ENCODE peak calls at places on chromosomes 16 and 17, in four cellular contexts. One of them, this sample, is unnamed.

GRCh38 chr17:50728881-50729765 is 9.7 kb downstream of the LUC7L3 start:
- DNase-seq in AG09309: no peak
- DNase-seq in fibroblast of the aortic adventitia: no peak
- DNase-seq in vagina: no peak
- DNase-seq in this sample: no peak

GRCh38 chr17:63601439-63602371 is 1.0 kb downstream of the TACO1 start:
- DNase-seq in fibroblast of the aortic adventitia: peak
- DNase-seq in vagina: no peak
- DNase-seq in AG09309: no peak
- DNase-seq in this sample: no peak

GRCh38 chr17:740240-741055 is 8.1 kb downstream of the TLCD3A start:
- DNase-seq in AG09309: no peak
- DNase-seq in fibroblast of the aortic adventitia: no peak
- DNase-seq in vagina: no peak
- DNase-seq in this sample: no peak

GRCh38 chr17:47077576-47077975 is 98.5 kb upstream of the RPRML start:
- DNase-seq in fibroblast of the aortic adventitia: no peak
- DNase-seq in AG09309: no peak
- DNase-seq in vagina: no peak
- DNase-seq in this sample: no peak

GRCh38 chr17:39547713-39548478 is 59.8 kb downstream of the NEUROD2 start:
- DNase-seq in vagina: no peak
- DNase-seq in AG09309: no peak
- DNase-seq in fibroblast of the aortic adventitia: peak
- DNase-seq in this sample: no peak

GRCh38 chr16:82881517-82881916 is 254.7 kb downstream of the CDH13 start:
- DNase-seq in vagina: no peak
- DNase-seq in fibroblast of the aortic adventitia: no peak
- DNase-seq in AG09309: no peak
- DNase-seq in this sample: no peak

GRCh38 chr16:17887963-17888362 is 417.2 kb upstream of the XYLT1 start:
- DNase-seq in fibroblast of the aortic adventitia: no peak
- DNase-seq in AG09309: no peak
- DNase-seq in vagina: no peak
- DNase-seq in this sample: no peak

GRCh38 chr17:27650836-27651235 is 19.8 kb downstream of the LGALS9 start:
- DNase-seq in AG09309: no peak
- DNase-seq in fibroblast of the aortic adventitia: no peak
- DNase-seq in vagina: no peak
- DNase-seq in this sample: no peak

DNA sequence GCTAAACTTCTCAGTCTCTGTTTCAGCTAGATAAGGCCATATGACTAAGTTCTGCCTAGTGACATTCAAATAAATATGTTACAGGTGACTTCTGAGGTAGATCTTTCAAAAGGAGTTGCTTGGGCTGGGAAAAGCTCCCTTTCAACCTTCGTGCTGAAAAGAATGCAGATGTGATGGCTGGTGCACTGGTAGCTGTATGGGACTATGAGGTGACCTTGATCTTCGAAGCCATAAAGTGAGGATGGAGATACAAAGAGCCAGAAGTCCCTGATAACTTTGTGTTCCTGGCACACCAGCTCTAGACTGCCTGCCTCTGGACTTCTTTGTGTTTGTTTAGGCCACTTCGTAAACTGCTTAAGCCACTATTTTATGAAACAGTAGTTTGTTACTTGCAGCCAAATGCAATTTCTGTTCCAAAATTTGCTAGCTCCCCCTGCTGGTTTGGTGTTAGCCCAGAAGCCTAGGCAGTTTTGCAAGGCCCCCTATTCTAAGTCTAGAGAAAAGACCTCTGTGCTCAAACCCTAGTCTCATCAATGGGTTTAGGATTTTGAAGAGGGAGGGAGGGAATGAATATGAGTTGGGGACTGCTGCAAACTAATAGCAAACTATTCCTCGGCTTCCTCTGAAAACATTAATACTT is 23.3 kb upstream of the ERCC4 start:
- DNase-seq in vagina: no peak
- DNase-seq in fibroblast of the aortic adventitia: no peak
- DNase-seq in AG09309: no peak
- DNase-seq in this sample: no peak
- TF ChIP-seq CTCF in vagina: no peak
- TF ChIP-seq CTCF in fibroblast of the aortic adventitia: peak
- TF ChIP-seq CTCF in AG09309: peak
- TF ChIP-seq CTCF in this sample: no peak

GRCh38 chr17:79746955-79747507 is 16.3 kb downstream of the ENPP7 start:
- DNase-seq in fibroblast of the aortic adventitia: peak
- DNase-seq in vagina: no peak
- DNase-seq in AG09309: no peak
- DNase-seq in this sample: no peak

GRCh38 chr17:79745641-79746105 is 14.9 kb downstream of the ENPP7 start:
- DNase-seq in fibroblast of the aortic adventitia: no peak
- DNase-seq in AG09309: no peak
- DNase-seq in vagina: no peak
- DNase-seq in this sample: no peak

GRCh38 chr17:79748296-79749099 is 17.8 kb downstream of the ENPP7 start:
- DNase-seq in fibroblast of the aortic adventitia: no peak
- DNase-seq in vagina: no peak
- DNase-seq in AG09309: no peak
- DNase-seq in this sample: no peak

GRCh38 chr17:79749156-79749815 is 18.5 kb downstream of the ENPP7 start:
- DNase-seq in fibroblast of the aortic adventitia: peak
- DNase-seq in vagina: no peak
- DNase-seq in AG09309: peak
- DNase-seq in this sample: peak

DNA sequence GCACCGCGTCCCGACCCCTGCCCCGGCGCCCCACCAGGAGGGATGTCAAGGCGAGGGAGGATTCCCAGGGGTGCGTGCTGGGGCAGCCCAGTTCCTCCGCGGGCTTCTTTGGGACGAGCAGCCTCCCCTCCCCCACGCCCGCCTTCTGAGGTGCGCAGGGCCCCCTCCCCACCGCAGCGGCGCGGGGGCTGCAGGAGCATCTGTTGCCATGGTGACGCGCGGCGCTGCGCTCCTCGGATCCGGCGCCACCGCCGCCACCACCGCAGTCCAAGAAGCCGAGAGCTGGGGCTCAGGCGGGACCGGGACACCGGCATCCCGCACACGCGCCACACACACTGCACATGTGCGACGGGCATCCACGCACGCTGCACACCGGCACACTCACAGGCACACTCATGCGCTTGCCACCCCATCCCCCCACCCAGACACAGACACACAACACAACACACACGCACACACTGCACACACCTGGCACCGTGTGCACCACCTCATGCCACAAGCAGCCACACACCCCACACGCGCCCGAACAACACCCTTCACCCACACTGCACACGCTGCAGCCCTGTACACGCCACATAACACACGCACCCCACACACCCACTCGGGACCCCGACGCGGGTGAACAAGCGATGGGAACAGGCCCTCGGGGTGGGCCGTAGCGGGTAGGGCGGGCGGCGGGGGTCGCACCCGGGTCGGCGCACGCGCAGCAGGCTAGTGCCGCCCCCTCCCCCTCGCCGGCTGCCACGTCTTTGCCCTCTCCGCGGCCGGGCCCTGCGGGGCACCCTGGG is 17.0 kb downstream of the ENPP7 start:
- DNase-seq in fibroblast of the aortic adventitia: no peak
- DNase-seq in AG09309: no peak
- DNase-seq in vagina: no peak
- DNase-seq in this sample: no peak
- H3K4me3 ChIP-seq in fibroblast of the aortic adventitia: no peak
- H3K4me3 ChIP-seq in AG09309: no peak
- H3K4me3 ChIP-seq in vagina: no peak
- H3K4me3 ChIP-seq in this sample: no peak

GRCh38 chr16:54957403-54957802 is 26.7 kb downstream of the IRX5 start:
- DNase-seq in fibroblast of the aortic adventitia: peak
- DNase-seq in AG09309: no peak
- DNase-seq in vagina: no peak
- DNase-seq in this sample: no peak
- TF ChIP-seq CTCF in fibroblast of the aortic adventitia: peak
- TF ChIP-seq CTCF in AG09309: peak
- TF ChIP-seq CTCF in vagina: no peak
- TF ChIP-seq CTCF in this sample: peak

GRCh38 chr17:8855477-8856204 is 11.8 kb downstream of the PIK3R6 start:
- DNase-seq in AG09309: no peak
- DNase-seq in fibroblast of the aortic adventitia: no peak
- DNase-seq in vagina: no peak
- DNase-seq in this sample: no peak

GRCh38 chr17:8856869-8857575 is 10.5 kb downstream of the PIK3R6 start:
- DNase-seq in vagina: no peak
- DNase-seq in fibroblast of the aortic adventitia: peak
- DNase-seq in AG09309: no peak
- DNase-seq in this sample: no peak

GRCh38 chr17:8859029-8859803 is 8.3 kb downstream of the PIK3R6 start:
- DNase-seq in fibroblast of the aortic adventitia: no peak
- DNase-seq in AG09309: peak
- DNase-seq in vagina: no peak
- DNase-seq in this sample: no peak

GRCh38 chr17:8859804-8860430 is 7.6 kb downstream of the PIK3R6 start:
- DNase-seq in vagina: no peak
- DNase-seq in fibroblast of the aortic adventitia: no peak
- DNase-seq in AG09309: no peak
- DNase-seq in this sample: no peak

GRCh38 chr17:8857919-8858318 is 9.6 kb downstream of the PIK3R6 start:
- DNase-seq in fibroblast of the aortic adventitia: peak
- DNase-seq in AG09309: peak
- DNase-seq in vagina: no peak
- DNase-seq in this sample: peak
- H3K4me3 ChIP-seq in fibroblast of the aortic adventitia: no peak
- H3K4me3 ChIP-seq in AG09309: no peak
- H3K4me3 ChIP-seq in vagina: no peak
- H3K4me3 ChIP-seq in this sample: no peak

GRCh38 chr16:85358704-85359146 is 246.5 kb upstream of the CIBAR2 start:
- DNase-seq in vagina: no peak
- DNase-seq in AG09309: no peak
- DNase-seq in fibroblast of the aortic adventitia: no peak
- DNase-seq in this sample: no peak
- TF ChIP-seq CTCF in vagina: no peak
- TF ChIP-seq CTCF in AG09309: no peak
- TF ChIP-seq CTCF in fibroblast of the aortic adventitia: no peak
- TF ChIP-seq CTCF in this sample: no peak

DNA sequence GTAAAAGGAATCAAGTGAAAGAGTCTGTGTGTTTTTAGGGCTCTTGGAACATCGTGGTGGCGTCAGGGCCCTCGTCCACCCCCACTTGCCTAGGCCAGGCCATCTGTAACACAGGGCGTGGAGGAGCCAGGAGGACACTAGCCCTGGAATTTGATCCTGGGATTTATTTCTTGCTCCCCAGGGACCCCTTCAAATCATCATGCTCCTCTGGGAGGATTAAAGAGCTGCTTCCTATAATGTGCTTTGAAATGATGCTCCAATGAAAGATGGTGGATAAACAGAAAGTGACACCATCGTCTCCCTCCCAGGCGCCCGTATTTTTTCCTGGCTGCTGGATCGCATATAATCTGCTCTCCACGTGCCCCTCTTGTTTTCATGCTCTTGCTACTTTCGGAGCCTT is 113.3 kb downstream of the AATF start:
- DNase-seq in fibroblast of the aortic adventitia: no peak
- DNase-seq in vagina: no peak
- DNase-seq in AG09309: no peak
- DNase-seq in this sample: no peak
- H3K4me3 ChIP-seq in fibroblast of the aortic adventitia: no peak
- H3K4me3 ChIP-seq in vagina: no peak
- H3K4me3 ChIP-seq in AG09309: no peak
- H3K4me3 ChIP-seq in this sample: no peak

GRCh38 chr17:78900816-78901215 is 2.2 kb downstream of the CEP295NL start:
- DNase-seq in fibroblast of the aortic adventitia: no peak
- DNase-seq in AG09309: no peak
- DNase-seq in vagina: no peak
- DNase-seq in this sample: no peak

GRCh38 chr17:78898075-78898836 is 4.7 kb downstream of the CEP295NL start:
- DNase-seq in vagina: no peak
- DNase-seq in fibroblast of the aortic adventitia: no peak
- DNase-seq in AG09309: no peak
- DNase-seq in this sample: no peak

GRCh38 chr17:78897639-78897996 is 5.4 kb downstream of the CEP295NL start:
- DNase-seq in AG09309: no peak
- DNase-seq in vagina: no peak
- DNase-seq in fibroblast of the aortic adventitia: no peak
- DNase-seq in this sample: no peak

GRCh38 chr17:78899361-78900260 is 3.4 kb downstream of the CEP295NL start:
- DNase-seq in AG09309: no peak
- DNase-seq in vagina: no peak
- DNase-seq in fibroblast of the aortic adventitia: peak
- DNase-seq in this sample: no peak

DNA sequence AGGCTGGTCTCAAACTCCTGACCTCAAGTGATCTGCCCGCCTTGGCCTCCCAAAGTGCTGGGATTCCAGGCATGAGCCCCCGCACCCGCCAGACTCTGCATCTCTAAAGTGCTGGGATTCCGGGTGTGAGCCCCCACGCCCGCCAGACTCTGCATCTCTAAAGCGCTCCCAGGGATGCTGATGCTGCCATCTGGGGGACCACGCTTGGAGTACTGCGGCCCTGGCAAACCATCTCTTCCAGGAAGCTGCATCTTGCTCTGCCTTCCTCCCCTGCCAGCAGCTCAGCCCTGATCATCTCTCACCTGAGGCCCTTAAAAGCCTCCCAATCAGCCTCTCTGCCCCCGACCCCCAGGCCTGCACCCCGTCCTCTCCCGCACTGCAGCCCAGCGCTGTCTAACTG is 4.1 kb downstream of the CEP295NL start:
- DNase-seq in AG09309: no peak
- DNase-seq in fibroblast of the aortic adventitia: no peak
- DNase-seq in vagina: no peak
- DNase-seq in this sample: no peak
- TF ChIP-seq CTCF in AG09309: no peak
- TF ChIP-seq CTCF in fibroblast of the aortic adventitia: no peak
- TF ChIP-seq CTCF in vagina: no peak
- TF ChIP-seq CTCF in this sample: no peak

GRCh38 chr17:76356803-76357456 is 3.2 kb upstream of the PRPSAP1 start:
- DNase-seq in fibroblast of the aortic adventitia: no peak
- DNase-seq in AG09309: no peak
- DNase-seq in vagina: no peak
- DNase-seq in this sample: no peak
- H3K4me3 ChIP-seq in fibroblast of the aortic adventitia: no peak
- H3K4me3 ChIP-seq in AG09309: no peak
- H3K4me3 ChIP-seq in vagina: no peak
- H3K4me3 ChIP-seq in this sample: no peak

This sample was measured in AG04449.